ENCODE peak calls at places on chromosomes 12 and 14, in six cellular contexts. Y is transverse colon, O is ascending aorta, N is pancreas, D is IMR-90, S is kidney epithelial cell. L is an unnamed sample.

GRCh38 chr12:109264095-109264942 is 44.8 kb downstream of the FOXN4 start:
- DNase-seq in Y (peak), O (peak), N (peak), D (peak), S (no peak), L (peak)

GRCh38 chr14:95545769-95546168 is 10.9 kb downstream of the GLRX5 start:
- DNase-seq in Y (no peak), O (no peak), N (no peak), D (peak), S (peak), L (peak)

GRCh38 chr12:108461071-108461670 is 53.9 kb upstream of the FICD start:
- DNase-seq in Y (no peak), O (no peak), N (no peak), D (no peak), S (no peak), L (no peak)

GRCh38 chr12:95205685-95206084 is 11.6 kb downstream of the FGD6 start:
- DNase-seq in Y (no peak), O (peak), N (no peak), D (peak), S (peak), L (peak)

GRCh38 chr12:55619352-55620138 is 17.1 kb upstream of the OR10P1 start:
- DNase-seq in Y (peak), O (no peak), N (no peak), D (peak), S (peak), L (peak)

GRCh38 chr14:61596985-61597384 is 98.3 kb upstream of the HIF1A start:
- DNase-seq in Y (no peak), O (no peak), N (no peak), D (no peak), S (no peak), L (no peak)

GRCh38 chr12:90611891-90612290 is 343.1 kb downstream of the CCER1 start:
- DNase-seq in Y (no peak), O (no peak), N (no peak), D (no peak), S (no peak), L (no peak)

GRCh38 chr14:73209943-73210342 is 27.4 kb upstream of the PAPLN start:
- DNase-seq in Y (no peak), O (no peak), N (no peak), D (peak), S (no peak), L (peak)

GRCh38 chr14:103871596-103872480 is 24.5 kb upstream of the PPP1R13B start:
- DNase-seq in Y (peak), O (no peak), N (peak), D (no peak), S (no peak), L (no peak)

GRCh38 chr12:68780731-68781130 is 27.2 kb upstream of the MDM2 start:
- DNase-seq in Y (no peak), O (no peak), N (no peak), D (peak), S (no peak), L (no peak)

GRCh38 chr14:89474464-89474863 is 57.4 kb upstream of the FOXN3 start:
- DNase-seq in Y (no peak), O (no peak), N (no peak), D (no peak), S (no peak), L (no peak)

GRCh38 chr12:94148841-94149780 is 734 bp downstream of the PLXNC1 start:
- DNase-seq in Y (peak), O (no peak), N (peak), D (peak), S (no peak), L (peak)

GRCh38 chr12:43742106-43742505 is 16.5 kb downstream of the PUS7L start:
- DNase-seq in Y (no peak), O (no peak), N (no peak), D (peak), S (peak), L (peak)

GRCh38 chr14:60165547-60165876 is 314 bp upstream of the DHRS7 start:
- DNase-seq in Y (no peak), O (no peak), N (no peak), D (no peak), S (no peak), L (no peak)

GRCh38 chr14:92389598-92390126 is 66.7 kb downstream of the SLC24A4 start:
- DNase-seq in Y (no peak), O (no peak), N (no peak), D (no peak), S (no peak), L (no peak)

GRCh38 chr12:6538420-6539275 is 4.3 kb downstream of the GAPDH start:
- DNase-seq in Y (no peak), O (peak), N (no peak), D (peak), S (no peak), L (peak)

GRCh38 chr12:75955251-75955650 is 76.3 kb downstream of the PHLDA1 start:
- DNase-seq in Y (no peak), O (no peak), N (no peak), D (no peak), S (no peak), L (no peak)

GRCh38 chr14:102799684-102800562 is 22.7 kb downstream of the TRAF3 start:
- DNase-seq in Y (no peak), O (no peak), N (no peak), D (peak), S (no peak), L (peak)

GRCh38 chr14:93329965-93330608 is 2.7 kb downstream of the BTBD7 start:
- DNase-seq in Y (no peak), O (no peak), N (no peak), D (no peak), S (peak), L (no peak)

GRCh38 chr14:57182760-57183503 is 85.8 kb downstream of the EXOC5 start:
- DNase-seq in Y (no peak), O (no peak), N (no peak), D (peak), S (no peak), L (peak)

GRCh38 chr12:122022393-122023338 is 982 bp downstream of the BCL7A start:
- DNase-seq in Y (no peak), O (no peak), N (peak), D (no peak), S (no peak), L (no peak)

GRCh38 chr14:41718477-41719166 is 111.9 kb downstream of the LRFN5 start:
- DNase-seq in Y (no peak), O (no peak), N (no peak), D (no peak), S (no peak), L (no peak)

GRCh38 chr12:129844662-129845061 is 59.2 kb downstream of the TMEM132D start:
- DNase-seq in Y (no peak), O (no peak), N (no peak), D (no peak), S (peak), L (no peak)

GRCh38 chr12:115103884-115104883 is 420.2 kb upstream of the TBX3 start:
- DNase-seq in Y (no peak), O (no peak), N (no peak), D (peak), S (no peak), L (peak)

GRCh38 chr12:52715416-52715815 is 12.1 kb upstream of the KRT77 start:
- DNase-seq in Y (peak), O (no peak), N (no peak), D (no peak), S (no peak), L (no peak)

GRCh38 chr12:92141585-92142244 is 3.9 kb downstream of the BTG1 start:
- DNase-seq in Y (no peak), O (no peak), N (no peak), D (no peak), S (no peak), L (no peak)

GRCh38 chr12:59820594-59821011 is 224.8 kb downstream of the SLC16A7 start:
- DNase-seq in Y (no peak), O (no peak), N (no peak), D (peak), S (no peak), L (peak)

GRCh38 chr12:113611652-113612051 is 140.0 kb upstream of the LHX5 start:
- DNase-seq in Y (no peak), O (no peak), N (no peak), D (no peak), S (no peak), L (no peak)

GRCh38 chr14:52733824-52734223 is 3.9 kb downstream of the STYX start:
- DNase-seq in Y (no peak), O (no peak), N (no peak), D (no peak), S (no peak), L (no peak)

GRCh38 chr12:108621161-108621560 is 12.5 kb downstream of the SELPLG start:
- DNase-seq in Y (no peak), O (no peak), N (no peak), D (no peak), S (no peak), L (no peak)

GRCh38 chr14:69107407-69108003 is 45.4 kb downstream of the DCAF5 start:
- DNase-seq in Y (peak), O (no peak), N (no peak), D (peak), S (no peak), L (peak)

GRCh38 chr12:94262228-94263010 is 114.0 kb downstream of the PLXNC1 start:
- DNase-seq in Y (peak), O (peak), N (peak), D (peak), S (peak), L (peak)

GRCh38 chr14:34234258-34234657 is 227.8 kb downstream of the SPTSSA start:
- DNase-seq in Y (no peak), O (no peak), N (no peak), D (no peak), S (no peak), L (no peak)

GRCh38 chr12:108811411-108812185 is 45.8 kb downstream of the SSH1 start:
- DNase-seq in Y (no peak), O (no peak), N (peak), D (no peak), S (no peak), L (no peak)

GRCh38 chr12:24038211-24038997 is 88.9 kb upstream of the SOX5 start:
- DNase-seq in Y (no peak), O (no peak), N (no peak), D (no peak), S (no peak), L (peak)

GRCh38 chr14:65373011-65373670 is 39.4 kb upstream of the FUT8 start:
- DNase-seq in Y (no peak), O (no peak), N (no peak), D (no peak), S (no peak), L (no peak)

GRCh38 chr14:65371784-65372183 is 40.7 kb upstream of the FUT8 start:
- DNase-seq in Y (no peak), O (no peak), N (no peak), D (no peak), S (no peak), L (no peak)

GRCh38 chr14:65370890-65371289 is 41.6 kb upstream of the FUT8 start:
- DNase-seq in Y (no peak), O (no peak), N (no peak), D (no peak), S (no peak), L (no peak)

GRCh38 chr14:65377576-65377975 is 35.0 kb upstream of the FUT8 start:
- DNase-seq in Y (no peak), O (no peak), N (no peak), D (peak), S (no peak), L (peak)

DNA sequence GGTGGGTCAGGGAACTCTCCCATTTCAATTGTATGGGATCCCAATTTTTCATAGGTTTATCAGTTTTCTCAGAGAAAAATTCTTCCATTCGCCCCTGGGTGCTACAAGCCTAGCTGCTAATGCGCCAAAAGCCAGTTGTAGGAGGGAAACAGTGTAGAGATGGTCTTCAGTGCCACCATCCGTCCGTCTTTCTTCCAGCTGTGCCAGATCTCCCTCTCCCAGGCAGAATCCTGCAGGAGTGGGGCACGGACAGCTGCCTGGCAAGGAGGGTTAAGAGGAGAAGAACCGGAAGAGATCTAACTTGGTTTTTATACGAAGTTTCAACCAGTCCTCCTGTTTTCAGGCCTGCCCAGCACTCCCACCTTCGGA is 38.9 kb upstream of the FUT8 start:
- DNase-seq in Y (no peak), O (no peak), N (no peak), D (no peak), S (no peak), L (no peak)
- H3K4me3 ChIP-seq in Y (no peak), O (no peak), N (no peak), D (no peak), S (no peak), L (no peak)

GRCh38 chr14:70188608-70189540 is at the start of gene SLC8A3:
- DNase-seq in Y (no peak), O (no peak), N (peak), D (peak), S (peak), L (peak)

GRCh38 chr14:70190156-70190555 is 1.4 kb upstream of the SLC8A3 start:
- DNase-seq in Y (no peak), O (no peak), N (no peak), D (no peak), S (no peak), L (no peak)

GRCh38 chr14:70193396-70193795 is 4.6 kb upstream of the SLC8A3 start:
- DNase-seq in Y (no peak), O (no peak), N (no peak), D (no peak), S (no peak), L (no peak)

GRCh38 chr14:70189678-70190077 is 927 bp upstream of the SLC8A3 start:
- DNase-seq in Y (no peak), O (no peak), N (no peak), D (no peak), S (no peak), L (no peak)

DNA sequence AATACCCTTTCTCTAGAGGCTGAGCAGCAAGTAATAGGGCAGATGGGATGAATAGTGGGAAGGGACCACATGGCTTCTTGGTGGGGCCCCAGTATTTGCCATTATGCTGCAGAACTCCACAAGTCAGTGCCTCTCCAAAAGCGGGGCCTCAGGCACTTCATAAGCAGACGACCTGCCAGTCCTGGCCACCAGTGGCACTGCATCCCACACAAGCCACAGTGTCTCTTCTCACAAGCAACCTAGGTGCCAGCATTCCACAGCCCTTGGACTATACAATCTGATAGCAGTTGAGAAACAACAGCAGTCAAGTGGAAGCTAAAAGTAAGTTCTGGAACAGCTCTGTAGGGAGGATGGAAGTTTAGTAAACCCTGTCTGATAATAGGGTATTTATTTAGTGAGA is 4.2 kb upstream of the SLC8A3 start:
- DNase-seq in Y (no peak), O (no peak), N (no peak), D (no peak), S (no peak), L (no peak)
- TF ChIP-seq CTCF in Y (no peak), O (no peak), N (no peak), D (no peak), S (no peak), L (no peak)

DNA sequence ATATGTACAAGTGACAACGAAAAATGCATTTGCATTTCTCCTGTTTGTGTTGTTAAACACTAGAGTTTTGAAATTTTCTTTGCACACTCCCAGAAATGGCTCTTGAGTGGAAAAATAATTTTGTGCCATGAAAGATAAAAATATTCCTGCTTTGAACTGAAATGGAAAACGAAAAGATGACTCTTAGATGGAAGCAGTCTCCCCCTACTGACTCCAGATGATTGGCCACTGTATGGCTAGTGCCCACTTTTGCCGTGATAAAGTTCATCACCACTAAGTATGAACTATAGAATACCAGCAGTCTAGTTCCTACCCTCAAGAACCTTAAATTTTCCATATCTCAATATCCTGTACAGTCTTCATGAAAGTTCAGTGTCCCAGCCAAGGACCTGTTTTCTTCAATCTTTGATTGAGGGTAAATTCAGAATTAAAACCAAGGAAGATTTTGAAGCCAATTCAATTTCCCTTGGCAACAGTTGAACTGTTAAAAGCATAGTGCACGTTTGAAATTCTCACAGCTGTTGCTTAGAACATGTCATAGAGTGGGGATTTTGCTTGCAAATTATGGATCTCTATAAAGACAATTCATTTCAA is 1.6 kb upstream of the PPP2R5E start:
- DNase-seq in Y (no peak), O (no peak), N (no peak), D (peak), S (no peak), L (peak)
- H3K4me3 ChIP-seq in Y (no peak), O (peak), N (no peak), D (no peak), S (no peak), L (peak)

DNA sequence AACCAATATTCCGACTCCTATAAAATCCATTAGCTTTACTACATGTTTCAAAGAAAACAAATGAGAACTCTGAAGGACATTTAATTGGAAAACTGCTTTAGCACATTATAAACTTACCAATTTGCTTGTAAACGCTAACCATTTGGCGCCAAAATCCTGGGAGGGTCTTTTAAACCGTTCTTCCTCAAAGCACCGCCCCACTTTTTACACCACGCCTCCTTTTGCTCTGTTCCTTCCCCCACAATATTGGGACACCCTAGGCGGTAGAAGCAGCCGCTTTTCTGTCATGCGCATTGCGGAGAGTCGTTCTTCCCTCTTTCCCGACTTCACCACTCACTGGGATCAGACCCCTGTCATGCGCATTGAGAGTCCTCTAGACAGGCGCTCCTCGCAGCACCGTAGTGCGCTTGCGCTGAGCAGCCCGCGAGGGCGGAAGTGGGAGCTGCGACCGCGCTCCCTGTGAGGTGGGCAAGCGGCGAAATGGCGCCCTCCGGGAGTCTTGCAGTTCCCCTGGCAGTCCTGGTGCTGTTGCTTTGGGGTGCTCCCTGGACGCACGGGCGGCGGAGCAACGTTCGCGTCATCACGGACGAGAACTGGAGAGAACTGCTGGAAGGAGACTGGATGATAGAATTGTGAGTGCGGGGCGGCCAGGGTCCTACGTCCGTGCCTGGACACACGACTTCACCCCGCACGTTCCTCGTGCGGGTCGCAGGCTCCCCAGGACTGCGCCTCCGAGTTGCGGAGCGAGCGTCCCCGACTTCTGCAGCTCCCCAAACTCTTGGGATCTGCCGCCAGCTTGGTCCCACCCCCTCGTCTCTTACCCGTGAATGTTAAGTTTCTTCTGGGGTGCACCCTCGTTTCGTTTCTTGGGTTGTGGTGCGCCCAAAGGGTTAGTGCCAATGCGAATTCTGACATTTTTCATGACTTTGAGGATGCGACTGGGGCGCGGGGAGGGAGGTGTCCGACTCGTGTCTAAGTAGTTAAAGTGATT is at the start of gene TMX1:
- DNase-seq in Y (peak), O (peak), N (peak), D (peak), S (peak), L (peak)
- TF ChIP-seq CTCF in Y (no peak), O (no peak), N (no peak), D (peak), S (peak), L (no peak)

DNA sequence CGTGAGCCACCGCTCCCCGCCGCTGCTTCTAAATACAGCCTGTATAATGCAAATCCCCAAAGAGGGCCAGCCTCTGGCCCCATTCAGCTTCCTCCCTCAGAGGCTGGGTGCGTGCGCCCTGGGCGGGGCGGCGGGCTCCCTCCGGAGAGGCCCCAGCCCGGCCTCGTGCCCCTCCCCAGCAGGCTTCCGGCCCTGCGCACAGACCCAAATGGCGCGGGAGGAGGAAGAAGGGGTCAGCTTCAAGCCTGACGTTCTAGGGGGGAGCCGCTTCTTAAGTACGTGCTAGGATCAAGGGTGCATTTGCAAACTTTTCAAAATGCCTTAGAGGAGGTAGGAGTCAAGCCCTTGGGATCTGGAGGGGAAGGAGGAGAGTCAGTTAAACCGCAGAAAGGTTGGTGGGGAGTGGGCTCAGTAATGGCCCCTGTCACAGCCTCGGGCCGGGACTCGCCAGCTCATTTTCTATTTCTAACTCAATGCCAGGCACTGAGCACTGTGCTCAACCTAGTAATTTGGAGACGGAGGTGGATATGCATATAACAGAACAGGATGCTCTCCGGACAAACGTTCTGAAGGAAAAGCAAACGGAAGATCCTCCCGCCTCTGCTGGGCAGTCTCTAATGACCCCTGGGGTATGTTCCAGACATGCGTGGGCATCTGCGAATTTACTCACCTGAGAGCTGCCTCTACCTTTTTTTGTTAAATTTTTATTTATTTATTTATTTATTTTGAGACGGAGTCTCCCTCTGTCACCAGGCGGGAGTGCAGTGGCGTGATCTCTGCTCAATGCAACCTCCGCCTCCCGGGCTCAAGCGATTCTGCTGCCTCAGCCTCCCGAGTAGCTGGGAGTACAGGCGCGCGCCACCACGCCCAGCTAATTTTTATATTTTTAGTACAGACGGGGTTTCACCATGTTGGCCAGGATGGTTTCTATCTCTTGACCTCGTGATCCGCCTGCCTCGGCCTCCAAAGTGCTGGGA is 32.3 kb downstream of the NINJ2 start:
- DNase-seq in Y (peak), O (peak), N (no peak), D (no peak), S (no peak), L (no peak)
- H3K4me3 ChIP-seq in Y (peak), O (peak), N (no peak), D (no peak), S (no peak), L (no peak)

L was measured in fibroblast of mammary gland.